ENCODE peak calls at places on chromosome 17, in five cellular contexts. C is GM12878, W is K562, L is A549, M is HepG2. S is an unnamed sample.
A peak's percentile ranks its signal among the peaks of the same experiment; 100 is the strongest.

GRCh38 chr17:40448639-40449261 is 5.5 kb downstream of the IGFBP4 start:
- ATAC-seq in L (peak; percentile 52), C (no peak), M (peak; percentile 80), W (no peak), S (no peak)

GRCh38 chr17:56681561-56682266 is 88.2 kb downstream of the NOG start:
- ATAC-seq in W (peak; percentile 63), L (no peak), C (peak; percentile 26), M (no peak), S (no peak)

GRCh38 chr17:77696720-77697460 is 261.6 kb upstream of the TNRC6C start:
- ATAC-seq in C (no peak), L (no peak), W (no peak), M (no peak), S (peak; percentile 18)

GRCh38 chr17:4515501-4515900 is 16.8 kb downstream of the SPNS2 start:
- ATAC-seq in W (no peak), C (no peak), L (no peak), M (no peak), S (no peak)

GRCh38 chr17:49859991-49860953 is 12.4 kb upstream of the TAC4 start:
- ATAC-seq in C (peak; percentile 24), M (peak; percentile 75), L (peak; percentile 70), W (peak; percentile 65), S (peak; percentile 24)

GRCh38 chr17:46889992-46890564 is 32.9 kb upstream of the GOSR2 start:
- ATAC-seq in M (no peak), C (no peak), L (no peak), W (peak; percentile 36), S (no peak)

GRCh38 chr17:3888343-3889171 is 4.3 kb downstream of the CAMKK1 start:
- ATAC-seq in C (no peak), L (no peak), M (no peak), W (peak; percentile 72), S (peak; percentile 60)

GRCh38 chr17:76536511-76537287 is 810 bp downstream of the CYGB start:
- ATAC-seq in W (no peak), M (no peak), L (no peak), C (no peak), S (no peak)

GRCh38 chr17:49383048-49383447 is 21.0 kb upstream of the ZNF652 start:
- ATAC-seq in C (no peak), W (no peak), L (no peak), M (no peak), S (no peak)

GRCh38 chr17:75338335-75338734 is 49.1 kb upstream of the SLC25A19 start:
- ATAC-seq in W (peak; percentile 17), C (peak; percentile 28), M (no peak), L (no peak), S (no peak)

GRCh38 chr17:81131486-81132196 is 33.7 kb upstream of the PVALEF start:
- ATAC-seq in W (no peak), M (peak; percentile 2), L (no peak), C (no peak), S (no peak)

GRCh38 chr17:43713494-43714162 is 45.0 kb downstream of the SOST start:
- ATAC-seq in W (no peak), L (peak; percentile 78), C (peak; percentile 83), M (peak; percentile 78), S (peak; percentile 66)

GRCh38 chr17:53012364-53012763 is 810.4 kb upstream of the KIF2B start:
- ATAC-seq in L (no peak), C (no peak), M (no peak), W (no peak), S (no peak)

GRCh38 chr17:7431231-7431630 is 2.6 kb downstream of the SPEM3 start:
- ATAC-seq in M (no peak), L (no peak), W (no peak), C (no peak), S (no peak)

GRCh38 chr17:36510636-36511035 is 24.0 kb downstream of the MYO19 start:
- ATAC-seq in L (no peak), M (no peak), W (no peak), C (no peak), S (no peak)

GRCh38 chr17:16027708-16028584 is 28.3 kb downstream of the TTC19 start:
- ATAC-seq in L (peak; percentile 96), W (peak; percentile 97), M (peak; percentile 52), C (peak; percentile 96), S (peak; percentile 80)

GRCh38 chr17:58273453-58274104 is 7.2 kb downstream of the MPO start:
- ATAC-seq in W (no peak), C (peak; percentile 60), M (no peak), L (no peak), S (no peak)

GRCh38 chr17:76146053-76146875 is 5.2 kb upstream of the FOXJ1 start:
- ATAC-seq in C (no peak), L (no peak), W (no peak), M (peak; percentile 14), S (no peak)

GRCh38 chr17:59341922-59342321 is 10.5 kb downstream of the YPEL2 start:
- ATAC-seq in L (no peak), C (no peak), M (no peak), W (no peak), S (no peak)

GRCh38 chr17:78045316-78045715 is 83.2 kb downstream of the TMC6 start:
- ATAC-seq in L (no peak), M (no peak), C (no peak), W (no peak), S (no peak)

GRCh38 chr17:1963250-1963649 is 61.9 kb downstream of the RTN4RL1 start:
- ATAC-seq in C (no peak), L (peak; percentile 14), M (no peak), W (no peak), S (no peak)

GRCh38 chr17:40577611-40578065 is 12.4 kb upstream of the CCR7 start:
- ATAC-seq in C (peak; percentile 85), L (no peak), M (no peak), W (no peak), S (no peak)

GRCh38 chr17:76709077-76709950 is 1.5 kb downstream of the MXRA7 start:
- ATAC-seq in L (peak; percentile 45), W (peak; percentile 49), M (peak; percentile 34), C (no peak), S (peak; percentile 87)

GRCh38 chr17:82053556-82054263 is 2.0 kb downstream of the GPS1 start:
- ATAC-seq in L (no peak), C (no peak), W (no peak), M (no peak), S (no peak)

GRCh38 chr17:71656987-71657858 is 463.6 kb upstream of the SOX9 start:
- ATAC-seq in M (no peak), C (no peak), L (no peak), W (no peak), S (no peak)
- TF ChIP-seq EP300 in M (no peak), C (no peak), L (no peak), W (no peak), S (no peak)

DNA sequence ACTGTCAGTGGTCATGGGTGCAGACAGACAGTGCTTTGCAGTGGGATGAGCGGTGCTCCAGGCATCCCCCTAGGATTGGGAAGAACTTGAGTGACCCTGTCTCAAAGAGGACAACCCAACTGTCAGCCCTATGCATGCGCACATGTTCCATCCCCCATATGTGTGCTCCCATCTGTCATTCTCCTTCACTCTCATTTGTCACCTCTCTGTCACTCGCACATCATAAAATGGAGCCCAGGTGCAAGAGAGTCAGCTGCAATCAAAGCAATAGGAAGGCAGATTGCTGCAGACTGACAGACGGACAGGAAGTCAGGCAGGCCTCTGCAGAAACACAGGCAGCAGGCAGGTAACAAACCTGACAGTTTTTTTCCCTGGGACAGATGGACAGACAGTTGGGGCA is 101.8 kb upstream of the CCL1 start:
- ATAC-seq in W (no peak), L (no peak), M (no peak), C (no peak), S (no peak)
- TF ChIP-seq EP300 in W (no peak), L (no peak), M (no peak), C (no peak), S (no peak)

DNA sequence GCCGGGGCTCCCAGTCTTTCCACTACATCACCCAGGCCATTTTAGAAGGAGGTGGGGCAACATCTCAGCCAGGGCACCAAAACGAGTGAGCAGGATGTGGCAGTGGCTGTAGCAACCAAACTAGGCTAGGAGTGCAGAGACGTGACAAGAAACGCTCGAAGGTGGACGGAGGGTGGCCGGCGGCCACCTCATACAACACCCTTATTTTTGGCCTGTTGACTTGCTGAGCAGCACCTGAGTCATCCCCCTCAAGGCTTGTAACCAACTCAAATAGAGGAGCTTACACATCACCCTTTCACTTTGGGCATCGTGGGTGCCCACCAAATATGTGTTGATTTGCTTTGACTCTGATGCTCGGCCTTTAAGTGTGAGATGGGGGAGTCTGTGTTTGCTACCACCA is 23.7 kb upstream of the SOX9 start:
- ATAC-seq in M (no peak), W (no peak), L (no peak), C (no peak), S (no peak)
- TF ChIP-seq EP300 in M (no peak), W (no peak), L (no peak), C (no peak), S (no peak)

DNA sequence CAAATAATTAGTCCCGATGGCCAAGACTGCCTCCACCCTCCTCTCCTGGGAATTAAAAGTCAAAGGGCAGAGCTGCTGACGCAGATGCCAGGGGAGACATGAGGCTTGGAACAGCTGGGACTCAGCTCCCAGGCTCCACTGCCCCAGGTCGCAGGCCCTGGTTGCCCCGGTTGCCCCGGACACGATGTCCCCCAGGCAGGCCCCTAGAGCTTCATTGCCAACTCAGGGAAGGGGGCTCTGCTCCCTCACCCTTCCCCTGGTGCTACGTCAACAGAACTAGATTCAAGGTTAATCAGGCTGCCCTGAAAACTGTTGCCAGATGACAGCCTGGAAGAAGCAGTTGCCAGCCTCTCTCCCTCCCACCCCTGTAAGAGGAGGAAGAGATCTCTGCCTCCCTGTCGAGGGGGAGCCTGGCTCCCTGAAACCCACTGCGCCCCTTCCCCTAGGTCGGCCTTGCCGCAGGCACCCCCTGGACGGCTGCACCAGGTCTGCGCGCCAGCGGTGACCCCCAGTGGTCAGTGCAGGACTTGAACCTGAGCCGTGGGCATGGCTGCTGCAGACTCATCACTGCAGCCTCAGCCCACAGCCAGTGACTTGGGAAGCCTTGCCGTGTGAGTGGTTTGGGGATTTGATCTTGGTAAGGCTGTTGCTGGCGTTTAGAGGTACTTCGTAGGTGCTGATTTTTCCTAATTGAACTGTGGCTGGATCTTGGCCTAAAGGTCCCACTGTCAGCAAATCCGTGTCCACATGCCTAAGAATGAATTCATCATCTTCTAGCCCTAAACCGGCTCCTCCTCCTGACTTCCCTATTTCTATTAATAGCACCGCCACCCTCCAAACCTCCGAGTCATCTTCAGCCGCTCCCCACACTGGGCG is 84.1 kb upstream of the TOB1 start:
- ATAC-seq in W (peak; percentile 93), C (peak; percentile 95), M (peak; percentile 81), L (peak; percentile 84), S (peak; percentile 84)
- TF ChIP-seq EP300 in W (no peak), C (no peak), M (no peak), L (no peak), S (peak; percentile 62)

GRCh38 chr17:45775576-45776011 is 8.5 kb upstream of the CRHR1 start:
- ATAC-seq in L (peak; percentile 62), C (no peak), M (no peak), W (no peak), S (peak; percentile 48)
- TF ChIP-seq EP300 in L (no peak), C (no peak), M (no peak), W (no peak), S (no peak)